ENCODE peak calls at places on chromosomes 6 and 20, in seven cellular contexts. D is epithelial cell of esophagus, M is fibroblast of the aortic adventitia, R is AG10803, P is fibroblast of lung, I is HepG2, T is testis. L is an unnamed sample.

GRCh38 chr6:109896333-109896732 is 81.8 kb upstream of the GPR6 start:
- DNase-seq in D (no peak), M (peak), R (peak), P (peak), I (no peak), T (no peak), L (peak)

GRCh38 chr20:13320702-13321101 is 99.6 kb downstream of the ISM1 start:
- DNase-seq in D (no peak), M (no peak), R (no peak), P (no peak), I (no peak), T (no peak), L (no peak)

GRCh38 chr6:79536615-79536968 is 638 bp downstream of the LCA5 start:
- DNase-seq in D (peak), M (peak), R (peak), P (peak), I (no peak), T (peak), L (peak)

GRCh38 chr20:36548006-36548315 is 6.6 kb downstream of the MYL9 start:
- DNase-seq in D (no peak), M (no peak), R (no peak), P (no peak), I (peak), T (no peak), L (no peak)

GRCh38 chr6:124567401-124567800 is 394.8 kb upstream of the RNF217 start:
- DNase-seq in D (no peak), M (no peak), R (no peak), P (no peak), I (no peak), T (no peak), L (no peak)

GRCh38 chr20:59824711-59825562 is 108.5 kb downstream of the SYCP2 start:
- DNase-seq in D (no peak), M (no peak), R (no peak), P (no peak), I (no peak), T (peak), L (no peak)

GRCh38 chr6:14436593-14436992 is 319.0 kb downstream of the CD83 start:
- DNase-seq in D (no peak), M (no peak), R (no peak), P (no peak), I (no peak), T (no peak), L (no peak)

GRCh38 chr20:57617079-57617795 is 3.0 kb downstream of the ZBP1 start:
- DNase-seq in D (no peak), M (no peak), R (no peak), P (no peak), I (no peak), T (no peak), L (no peak)

GRCh38 chr6:137964876-137965275 is 97.8 kb downstream of the TNFAIP3 start:
- DNase-seq in D (no peak), M (no peak), R (no peak), P (no peak), I (no peak), T (no peak), L (no peak)

GRCh38 chr6:143188292-143188691 is 127.6 kb downstream of the AIG1 start:
- DNase-seq in D (no peak), M (no peak), R (no peak), P (no peak), I (no peak), T (no peak), L (no peak)

GRCh38 chr6:36590237-36590636 is 3.9 kb upstream of the SRSF3 start:
- DNase-seq in D (peak), M (peak), R (peak), P (peak), I (peak), T (no peak), L (peak)

GRCh38 chr6:134097114-134097707 is 44.8 kb upstream of the SLC2A12 start:
- DNase-seq in D (peak), M (peak), R (peak), P (peak), I (peak), T (peak), L (peak)

GRCh38 chr6:70668499-70668812 is 773 bp downstream of the SMAP1 start:
- DNase-seq in D (peak), M (peak), R (peak), P (peak), I (no peak), T (no peak), L (peak)

GRCh38 chr6:5776104-5776503 is 230.6 kb downstream of the NRN1 start:
- DNase-seq in D (no peak), M (no peak), R (no peak), P (no peak), I (no peak), T (no peak), L (no peak)

GRCh38 chr6:131001113-131001776 is 61.8 kb downstream of the EPB41L2 start:
- DNase-seq in D (peak), M (no peak), R (no peak), P (no peak), I (no peak), T (no peak), L (no peak)

GRCh38 chr6:15901141-15902115 is 227.5 kb upstream of the MYLIP start:
- DNase-seq in D (peak), M (no peak), R (no peak), P (no peak), I (no peak), T (no peak), L (no peak)

GRCh38 chr6:42511803-42512422 is 51.9 kb upstream of the UBR2 start:
- DNase-seq in D (peak), M (peak), R (peak), P (peak), I (no peak), T (no peak), L (peak)

GRCh38 chr6:30826961-30827342 is 57.4 kb upstream of the DDR1 start:
- DNase-seq in D (peak), M (no peak), R (no peak), P (peak), I (peak), T (no peak), L (no peak)

GRCh38 chr6:30829016-30829415 is 55.3 kb upstream of the DDR1 start:
- DNase-seq in D (no peak), M (no peak), R (no peak), P (no peak), I (no peak), T (no peak), L (no peak)

GRCh38 chr6:30828027-30828962 is 56.0 kb upstream of the DDR1 start:
- DNase-seq in D (peak), M (peak), R (peak), P (peak), I (peak), T (peak), L (peak)

GRCh38 chr6:30830438-30830837 is 53.9 kb upstream of the DDR1 start:
- DNase-seq in D (no peak), M (no peak), R (no peak), P (no peak), I (no peak), T (no peak), L (no peak)

DNA sequence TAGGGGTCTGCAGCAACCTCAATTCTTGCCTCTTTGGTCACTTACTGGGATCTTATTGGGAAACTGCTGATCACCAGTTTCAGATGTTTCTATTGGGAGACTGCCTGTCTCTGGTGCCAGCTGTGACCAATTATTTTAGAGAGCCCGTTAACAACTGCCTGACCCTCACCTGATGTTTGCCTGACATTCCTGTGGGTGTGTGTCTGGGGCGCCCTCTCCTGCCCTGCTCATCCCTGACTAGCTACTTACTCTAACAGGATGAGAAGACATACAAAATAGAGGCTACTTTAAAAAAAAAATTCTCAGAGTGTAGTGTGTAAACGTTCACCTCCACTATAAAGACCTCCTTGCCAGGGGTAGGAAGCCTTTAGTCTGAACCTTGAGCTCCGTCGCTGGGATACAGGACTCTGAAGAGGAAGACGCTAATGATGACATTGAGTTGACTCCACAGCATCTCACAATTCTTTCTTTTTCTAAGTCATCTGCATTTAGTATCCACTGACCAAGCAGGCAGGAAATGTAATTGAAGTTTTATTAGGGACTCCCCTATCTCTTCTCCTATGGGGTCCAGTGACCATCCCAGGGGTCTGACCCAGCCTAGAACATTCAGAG is 54.6 kb upstream of the DDR1 start:
- DNase-seq in D (no peak), M (no peak), R (no peak), P (no peak), I (peak), T (no peak), L (no peak)
- H3K4me3 ChIP-seq in D (no peak), M (no peak), R (no peak), P (no peak), I (no peak), T (no peak), L (no peak)

DNA sequence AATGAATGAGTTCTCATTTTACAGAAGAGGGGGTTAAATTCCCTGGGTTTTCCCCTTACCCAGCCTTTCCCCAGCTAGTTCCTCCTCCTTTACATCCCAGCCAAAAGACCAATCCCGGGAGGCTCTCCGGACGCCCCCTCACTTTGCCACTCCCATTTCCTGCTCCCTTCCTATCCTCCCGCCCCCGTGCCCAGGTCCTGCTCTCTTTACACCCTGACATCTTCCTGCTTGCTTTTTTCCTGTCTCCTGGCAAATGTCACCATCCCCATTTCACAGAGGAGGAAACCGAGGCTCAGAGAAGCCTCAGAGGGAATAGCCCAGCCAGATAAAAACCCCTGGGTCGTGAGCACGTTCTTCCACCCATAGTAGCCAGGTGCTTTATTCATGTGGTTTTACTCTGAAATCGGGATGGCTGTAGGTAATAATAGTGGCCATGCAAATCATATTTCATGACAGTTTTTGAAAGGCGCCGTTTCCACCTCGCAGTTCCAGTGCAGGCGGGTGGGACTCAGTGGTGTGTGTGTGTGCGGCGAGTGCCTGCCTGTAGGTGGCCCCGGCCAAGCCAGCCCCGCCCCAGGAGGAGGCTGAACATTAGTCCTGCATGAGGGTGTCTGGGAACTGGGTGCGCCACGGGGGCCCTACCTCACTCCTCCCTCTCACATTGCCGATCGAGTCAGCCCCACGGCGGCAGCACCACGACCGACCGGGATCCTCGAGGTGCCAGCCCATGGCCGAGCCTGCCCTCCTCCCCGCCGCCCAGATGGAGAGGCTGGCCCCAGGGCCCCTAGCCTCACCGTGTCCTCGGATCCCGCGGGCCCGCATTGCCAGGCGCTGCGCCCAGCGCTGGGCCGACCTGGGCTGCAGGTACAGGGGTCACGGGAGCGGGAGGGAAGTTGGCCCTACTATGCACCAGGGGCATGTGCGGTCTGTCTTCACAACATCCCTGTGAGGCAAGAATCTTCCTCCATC is at the start of gene ARHGAP40:
- DNase-seq in D (peak), M (no peak), R (no peak), P (peak), I (peak), T (no peak), L (no peak)
- TF ChIP-seq CTCF in D (peak), M (peak), R (peak), P (no peak), I (peak), T (no peak), L (peak)

DNA sequence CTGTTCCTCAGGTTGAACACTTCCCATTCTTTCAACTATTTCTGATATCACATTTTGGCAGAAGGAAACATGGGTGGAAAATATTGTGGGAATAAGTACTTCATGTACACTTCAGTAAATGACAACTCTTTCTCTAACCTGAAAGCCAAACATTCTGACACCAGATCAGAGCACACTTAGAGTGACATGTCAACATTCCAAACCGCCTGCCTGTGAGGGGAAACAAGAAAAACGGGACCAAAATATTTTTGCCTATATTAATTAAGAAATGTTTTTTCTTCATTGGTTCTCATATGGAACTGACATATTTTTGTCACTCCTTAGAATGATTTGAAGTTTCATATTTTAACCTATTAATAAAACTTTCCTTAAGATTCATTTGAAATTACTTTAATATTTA is 483.1 kb downstream of the MAFB start:
- DNase-seq in D (no peak), M (no peak), R (no peak), P (no peak), I (no peak), T (no peak), L (no peak)
- H3K4me3 ChIP-seq in D (no peak), M (no peak), R (no peak), P (no peak), I (no peak), T (no peak), L (no peak)

DNA sequence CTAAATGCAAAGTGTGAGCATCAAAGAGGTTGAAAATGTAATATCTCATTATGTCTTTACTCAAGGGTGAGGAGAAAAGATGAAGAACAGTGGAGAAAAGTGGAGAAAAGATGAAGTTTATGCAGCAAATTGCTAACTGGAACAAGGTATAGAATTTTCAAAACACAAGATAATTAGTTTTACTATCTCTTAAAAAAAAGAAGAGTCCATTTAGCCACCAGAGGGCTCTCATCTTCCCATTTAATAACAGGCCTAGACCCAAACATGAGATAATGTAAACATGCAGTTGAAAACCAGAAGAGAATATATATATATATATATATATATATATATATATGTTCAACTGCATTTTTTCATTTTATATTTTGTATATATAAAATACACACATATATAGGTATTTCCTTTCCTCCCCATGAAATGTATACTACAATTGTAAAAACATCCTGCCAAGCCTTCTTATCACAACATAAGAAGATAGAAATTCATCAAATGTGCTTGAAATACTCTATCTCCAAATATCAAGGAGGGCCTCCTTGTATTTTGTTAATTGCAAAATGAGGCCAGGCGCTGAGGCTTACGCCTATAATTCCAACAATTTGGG is 78.4 kb downstream of the ADTRP start:
- DNase-seq in D (peak), M (peak), R (peak), P (peak), I (peak), T (no peak), L (peak)
- TF ChIP-seq CTCF in D (peak), M (peak), R (peak), P (no peak), I (peak), T (peak), L (peak)

GRCh38 chr6:99602519-99603420 is 3.9 kb upstream of the PRDM13 start:
- DNase-seq in D (no peak), M (no peak), R (no peak), P (no peak), I (no peak), T (no peak), L (no peak)
- H3K4me3 ChIP-seq in D (no peak), M (peak), R (peak), P (no peak), I (no peak), T (peak), L (no peak)